ENCODE peak calls at places on chromosomes 3 and 15, in ten cellular contexts. J is GM20000; A is uterus; G is RKO; P is stimulated activated CD8-positive, alpha-beta memory T cell treated with anti-CD3 and anti-CD28 coated beads, Interleukin-15, amount 100 ng/mL, for 1 hour; U is activated T-cell treated with anti-CD3 and anti-CD28 coated beads, Interleukin-2, amount 50 U/mL, for 72 hours; M is ovary; R is IMR-90; H is stimulated activated CD4-positive, alpha-beta T cell treated with anti-CD3 and anti-CD28 coated beads, TNF-alpha, amount 100 ng/mL, for 1 hour; T is HTR-8/SVneo. I is an unnamed sample.

GRCh38 chr3:171198781-171199472 is 172.4 kb upstream of the SLC2A2 start:
- DNase-seq in J (no peak), H (no peak), U (no peak), M (no peak), A (no peak), T (no peak), R (no peak), G (no peak), P (no peak), I (no peak)

GRCh38 chr3:183298708-183299153 is 45.7 kb downstream of the B3GNT5 start:
- DNase-seq in P (no peak), M (no peak), T (peak), J (no peak), G (peak), A (peak), U (no peak), H (no peak), R (peak), I (no peak)

GRCh38 chr3:27366062-27366591 is 3.1 kb downstream of the NEK10 start:
- DNase-seq in J (no peak), R (no peak), H (no peak), U (no peak), M (no peak), A (no peak), P (no peak), T (no peak), G (no peak), I (no peak)

GRCh38 chr15:66749841-66750575 is 48.0 kb downstream of the SMAD6 start:
- DNase-seq in M (no peak), R (no peak), A (no peak), G (no peak), H (no peak), J (no peak), T (no peak), U (no peak), P (no peak), I (no peak)

GRCh38 chr3:32959370-32959769 is 7.9 kb downstream of the CCR4 start:
- DNase-seq in T (no peak), H (no peak), G (no peak), R (no peak), M (no peak), A (no peak), P (no peak), J (no peak), U (peak), I (no peak)

GRCh38 chr3:170056710-170057454 is 19.1 kb downstream of the GPR160 start:
- DNase-seq in R (no peak), U (peak), J (peak), G (no peak), M (no peak), P (no peak), H (no peak), A (no peak), T (no peak), I (no peak)

GRCh38 chr15:101342065-101342464 is 47.0 kb upstream of the SNRPA1 start:
- DNase-seq in H (no peak), J (no peak), P (no peak), M (no peak), U (no peak), R (no peak), A (no peak), T (no peak), G (no peak), I (no peak)

GRCh38 chr3:130820976-130821375 is 72.9 kb upstream of the ATP2C1 start:
- DNase-seq in U (no peak), R (peak), M (no peak), A (no peak), P (no peak), T (peak), G (peak), H (no peak), J (no peak), I (no peak)

GRCh38 chr15:90400005-90400758 is 12.1 kb downstream of the IQGAP1 start:
- DNase-seq in J (no peak), R (no peak), H (no peak), A (no peak), M (no peak), T (no peak), U (no peak), P (no peak), G (no peak), I (no peak)

GRCh38 chr3:72380193-72380592 is 468.1 kb downstream of the SHQ1 start:
- DNase-seq in A (no peak), T (peak), J (no peak), H (no peak), R (peak), G (no peak), M (no peak), U (no peak), P (no peak), I (no peak)

GRCh38 chr15:62962101-62962995 is 80.2 kb upstream of the TPM1 start:
- DNase-seq in J (no peak), G (no peak), A (no peak), U (no peak), R (no peak), T (no peak), P (no peak), H (no peak), M (no peak), I (no peak)